ENCODE peak calls at places on chromosomes 4 and X, in seven cellular contexts. N, Q, M, A, T, X and W are unnamed samples.

GRCh38 chr4:25536577-25537325 is 118.9 kb upstream of the SLC34A2 start:
- DNase-seq in Q (no peak), A (no peak), X (no peak), N (no peak), M (no peak), T (no peak), W (no peak)

GRCh38 chr4:103137446-103137827 is 37.8 kb upstream of the BDH2 start:
- DNase-seq in N (no peak), A (no peak), X (no peak), T (no peak), Q (no peak), M (no peak), W (no peak)

GRCh38 chr4:140607852-140608251 is 39.1 kb upstream of the UCP1 start:
- DNase-seq in X (no peak), Q (no peak), N (no peak), A (no peak), M (no peak), T (no peak), W (no peak)

GRCh38 chr4:128516568-128516967 is 229.0 kb upstream of the PGRMC2 start:
- DNase-seq in M (no peak), A (no peak), T (no peak), N (no peak), X (no peak), Q (no peak), W (no peak)

GRCh38 chr4:3416821-3417221 is 24.9 kb upstream of the HGFAC start:
- DNase-seq in M (no peak), T (no peak), A (no peak), X (no peak), Q (no peak), N (no peak), W (no peak)

GRCh38 chr4:154475800-154476199 is 15.8 kb downstream of the DCHS2 start:
- DNase-seq in Q (no peak), N (no peak), T (no peak), A (no peak), X (no peak), M (no peak), W (no peak)

GRCh38 chr4:161828061-161828460 is 335.7 kb downstream of the FSTL5 start:
- DNase-seq in Q (no peak), M (no peak), T (no peak), X (no peak), A (no peak), N (no peak), W (no peak)

GRCh38 chr4:129264008-129264657 is 168.2 kb downstream of the C4orf33 start:
- DNase-seq in Q (no peak), X (no peak), N (no peak), T (no peak), A (no peak), M (no peak), W (no peak)

GRCh38 chrX:70452143-70452733 is 7.6 kb downstream of the DLG3 start:
- DNase-seq in X (peak), A (peak), M (peak), T (peak), N (peak), Q (peak), W (peak)

GRCh38 chr4:175891863-175892262 is 79.8 kb upstream of the GPM6A start:
- DNase-seq in X (no peak), Q (no peak), A (no peak), T (no peak), N (no peak), M (peak), W (no peak)

GRCh38 chr4:42302348-42302747 is 94.9 kb upstream of the SHISA3 start:
- DNase-seq in Q (peak), T (peak), A (no peak), X (no peak), M (no peak), N (peak), W (peak)

GRCh38 chr4:156783963-156784362 is 187.6 kb downstream of the PDGFC start:
- DNase-seq in M (no peak), T (no peak), X (no peak), A (no peak), Q (no peak), N (no peak), W (no peak)

GRCh38 chr4:55184600-55185523 is 59.5 kb upstream of the KDR start:
- DNase-seq in Q (no peak), T (no peak), X (no peak), N (peak), M (peak), A (peak), W (no peak)